ENCODE peak calls at places on chromosomes 13 and 19, in eight cellular contexts. One of them, this sample, is unnamed.

GRCh38 chr13:58573742-58574141 is 942.2 kb downstream of the PCDH17 start:
- DNase-seq in fibroblast of lung: no peak
- DNase-seq in mucosa of descending colon: no peak
- DNase-seq in mesendoderm: no peak
- DNase-seq in mesenchymal stem cell: no peak
- DNase-seq in WERI-Rb-1: no peak
- DNase-seq in CD8-positive, alpha-beta T cell: no peak
- DNase-seq in thoracic aorta: no peak
- DNase-seq in this sample: no peak

GRCh38 chr19:33419763-33420080 is 46.2 kb downstream of the CEBPG start:
- DNase-seq in fibroblast of lung: no peak
- DNase-seq in mucosa of descending colon: no peak
- DNase-seq in mesendoderm: peak; percentile 72
- DNase-seq in mesenchymal stem cell: no peak
- DNase-seq in WERI-Rb-1: peak; percentile 29
- DNase-seq in CD8-positive, alpha-beta T cell: no peak
- DNase-seq in thoracic aorta: no peak
- DNase-seq in this sample: peak; percentile 98

GRCh38 chr19:12350185-12350889 is 15.1 kb downstream of the ZNF442 start:
- DNase-seq in fibroblast of lung: no peak
- DNase-seq in mucosa of descending colon: no peak
- DNase-seq in mesendoderm: no peak
- DNase-seq in mesenchymal stem cell: no peak
- DNase-seq in WERI-Rb-1: no peak
- DNase-seq in CD8-positive, alpha-beta T cell: no peak
- DNase-seq in thoracic aorta: no peak
- DNase-seq in this sample: no peak

GRCh38 chr19:10888421-10888866 is 17.1 kb downstream of the CARM1 start:
- DNase-seq in fibroblast of lung: no peak
- DNase-seq in mucosa of descending colon: no peak
- DNase-seq in mesendoderm: peak; percentile 76
- DNase-seq in mesenchymal stem cell: no peak
- DNase-seq in WERI-Rb-1: peak; percentile 96
- DNase-seq in CD8-positive, alpha-beta T cell: no peak
- DNase-seq in thoracic aorta: no peak
- DNase-seq in this sample: peak; percentile 89

GRCh38 chr13:23754506-23754905 is 134.7 kb downstream of the MIPEP start:
- DNase-seq in fibroblast of lung: no peak
- DNase-seq in mucosa of descending colon: no peak
- DNase-seq in mesendoderm: no peak
- DNase-seq in mesenchymal stem cell: no peak
- DNase-seq in WERI-Rb-1: no peak
- DNase-seq in CD8-positive, alpha-beta T cell: peak; percentile 18
- DNase-seq in thoracic aorta: no peak
- DNase-seq in this sample: no peak

GRCh38 chr13:62931901-62932883 is 1516.5 kb upstream of the PCDH20 start:
- DNase-seq in fibroblast of lung: peak; percentile 1
- DNase-seq in mucosa of descending colon: no peak
- DNase-seq in mesendoderm: no peak
- DNase-seq in mesenchymal stem cell: peak; percentile 66
- DNase-seq in WERI-Rb-1: no peak
- DNase-seq in CD8-positive, alpha-beta T cell: no peak
- DNase-seq in thoracic aorta: no peak
- DNase-seq in this sample: no peak

GRCh38 chr13:109787135-109787954 is 962 bp upstream of the IRS2 start:
- DNase-seq in fibroblast of lung: peak; percentile 48
- DNase-seq in mucosa of descending colon: peak; percentile 64
- DNase-seq in mesendoderm: peak; percentile 78
- DNase-seq in mesenchymal stem cell: peak; percentile 63
- DNase-seq in WERI-Rb-1: peak; percentile 69
- DNase-seq in CD8-positive, alpha-beta T cell: peak; percentile 40
- DNase-seq in thoracic aorta: no peak
- DNase-seq in this sample: peak; percentile 81

GRCh38 chr19:16325671-16326400 is 1.2 kb downstream of the KLF2 start:
- DNase-seq in fibroblast of lung: peak; percentile 33
- DNase-seq in mucosa of descending colon: peak; percentile 48
- DNase-seq in mesendoderm: peak; percentile 75
- DNase-seq in mesenchymal stem cell: no peak
- DNase-seq in WERI-Rb-1: peak; percentile 86
- DNase-seq in CD8-positive, alpha-beta T cell: peak; percentile 71
- DNase-seq in thoracic aorta: no peak
- DNase-seq in this sample: peak; percentile 92

GRCh38 chr13:19782049-19782726 is 557 bp downstream of the PSPC1 start:
- DNase-seq in fibroblast of lung: peak; percentile 59
- DNase-seq in mucosa of descending colon: peak; percentile 79
- DNase-seq in mesendoderm: peak; percentile 51
- DNase-seq in mesenchymal stem cell: peak; percentile 70
- DNase-seq in WERI-Rb-1: peak; percentile 34
- DNase-seq in CD8-positive, alpha-beta T cell: peak; percentile 60
- DNase-seq in thoracic aorta: peak; percentile 9
- DNase-seq in this sample: peak; percentile 66

GRCh38 chr19:38869836-38870607 is 8.1 kb downstream of the RINL start:
- DNase-seq in fibroblast of lung: peak; percentile 46
- DNase-seq in mucosa of descending colon: peak; percentile 93
- DNase-seq in mesendoderm: peak; percentile 90
- DNase-seq in mesenchymal stem cell: peak; percentile 65
- DNase-seq in WERI-Rb-1: no peak
- DNase-seq in CD8-positive, alpha-beta T cell: peak; percentile 92
- DNase-seq in thoracic aorta: no peak
- DNase-seq in this sample: peak; percentile 94

GRCh38 chr13:94464771-94465170 is 14.7 kb downstream of the DCT start:
- DNase-seq in fibroblast of lung: peak; percentile 8
- DNase-seq in mucosa of descending colon: no peak
- DNase-seq in mesendoderm: peak; percentile 32
- DNase-seq in mesenchymal stem cell: no peak
- DNase-seq in WERI-Rb-1: no peak
- DNase-seq in CD8-positive, alpha-beta T cell: no peak
- DNase-seq in thoracic aorta: no peak
- DNase-seq in this sample: no peak

GRCh38 chr19:45094707-45095106 is 1.7 kb downstream of the PPP1R37 start:
- DNase-seq in fibroblast of lung: no peak
- DNase-seq in mucosa of descending colon: no peak
- DNase-seq in mesendoderm: no peak
- DNase-seq in mesenchymal stem cell: no peak
- DNase-seq in WERI-Rb-1: no peak
- DNase-seq in CD8-positive, alpha-beta T cell: no peak
- DNase-seq in thoracic aorta: no peak
- DNase-seq in this sample: no peak
- H3K4me3 ChIP-seq in fibroblast of lung: peak overlapping the region; percentile 94
- H3K4me3 ChIP-seq in mucosa of descending colon: no peak overlapping the region
- H3K4me3 ChIP-seq in mesendoderm: no peak overlapping the region
- H3K4me3 ChIP-seq in mesenchymal stem cell: no peak overlapping the region
- H3K4me3 ChIP-seq in WERI-Rb-1: no peak overlapping the region
- H3K4me3 ChIP-seq in CD8-positive, alpha-beta T cell: no peak overlapping the region
- H3K4me3 ChIP-seq in thoracic aorta: peak overlapping the region; percentile 94
- H3K4me3 ChIP-seq in this sample: no peak overlapping the region

DNA sequence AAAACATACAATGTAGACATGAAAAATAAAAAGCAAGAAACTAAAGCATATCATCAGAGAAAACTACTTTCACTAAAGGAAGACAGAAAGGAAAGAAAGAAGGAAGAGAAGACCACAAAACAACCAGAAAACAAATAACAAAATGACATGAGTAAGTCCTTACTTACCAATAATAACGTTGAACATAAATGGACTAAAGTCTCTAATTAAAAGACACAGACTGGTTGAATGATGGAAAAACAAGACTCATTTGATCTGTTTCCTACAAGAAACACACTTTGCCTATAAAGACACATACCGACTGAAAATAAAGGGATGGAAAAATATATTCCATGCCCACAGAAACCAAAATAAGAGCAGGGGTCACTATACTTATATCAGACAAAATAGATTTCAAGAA is 46.0 kb downstream of the RB1 start:
- DNase-seq in fibroblast of lung: no peak
- DNase-seq in mucosa of descending colon: no peak
- DNase-seq in mesendoderm: no peak
- DNase-seq in mesenchymal stem cell: no peak
- DNase-seq in WERI-Rb-1: no peak
- DNase-seq in CD8-positive, alpha-beta T cell: no peak
- DNase-seq in thoracic aorta: no peak
- DNase-seq in this sample: no peak
- H3K36me3 ChIP-seq in fibroblast of lung: no peaks in the 10 kb centered on the region
- H3K36me3 ChIP-seq in mucosa of descending colon: no peaks in the 10 kb centered on the region
- H3K36me3 ChIP-seq in mesendoderm: no peaks in the 10 kb centered on the region
- H3K36me3 ChIP-seq in mesenchymal stem cell: no peaks in the 10 kb centered on the region
- H3K36me3 ChIP-seq in WERI-Rb-1: no peaks in the 10 kb centered on the region
- H3K36me3 ChIP-seq in CD8-positive, alpha-beta T cell: no peaks in the 10 kb centered on the region
- H3K36me3 ChIP-seq in thoracic aorta: peaks cover 4% of the 10 kb centered on the region
- H3K36me3 ChIP-seq in this sample: no peaks in the 10 kb centered on the region

GRCh38 chr19:14545716-14546082 is 16.3 kb downstream of the TECR start:
- DNase-seq in fibroblast of lung: no peak
- DNase-seq in mucosa of descending colon: no peak
- DNase-seq in mesendoderm: no peak
- DNase-seq in mesenchymal stem cell: no peak
- DNase-seq in WERI-Rb-1: no peak
- DNase-seq in CD8-positive, alpha-beta T cell: no peak
- DNase-seq in thoracic aorta: no peak
- DNase-seq in this sample: no peak
- H3K4me3 ChIP-seq in fibroblast of lung: no peak overlapping the region
- H3K4me3 ChIP-seq in mucosa of descending colon: no peak overlapping the region
- H3K4me3 ChIP-seq in mesendoderm: no peak overlapping the region
- H3K4me3 ChIP-seq in mesenchymal stem cell: no peak overlapping the region
- H3K4me3 ChIP-seq in WERI-Rb-1: no peak overlapping the region
- H3K4me3 ChIP-seq in CD8-positive, alpha-beta T cell: no peak overlapping the region
- H3K4me3 ChIP-seq in thoracic aorta: no peak overlapping the region
- H3K4me3 ChIP-seq in this sample: no peak overlapping the region

DNA sequence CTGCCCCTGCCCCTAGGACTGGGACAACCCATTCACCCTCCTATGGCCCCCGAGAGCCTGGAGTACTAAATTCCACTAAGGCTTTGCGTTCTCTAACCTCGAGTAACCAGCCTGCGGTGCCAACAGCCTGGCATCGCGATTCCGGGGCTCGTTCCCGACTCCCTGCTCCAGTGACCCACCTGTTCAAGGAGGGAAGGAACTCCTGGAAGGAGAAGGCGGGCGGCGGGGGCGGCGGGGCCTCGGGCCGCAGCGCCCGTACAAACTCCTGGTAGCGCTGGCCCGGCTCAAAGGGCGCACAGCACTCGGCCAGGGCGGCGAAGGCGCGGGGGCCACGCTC is 6.3 kb downstream of the GMIP start:
- DNase-seq in fibroblast of lung: no peak
- DNase-seq in mucosa of descending colon: no peak
- DNase-seq in mesendoderm: no peak
- DNase-seq in mesenchymal stem cell: no peak
- DNase-seq in WERI-Rb-1: no peak
- DNase-seq in CD8-positive, alpha-beta T cell: no peak
- DNase-seq in thoracic aorta: no peak
- DNase-seq in this sample: no peak
- H3K36me3 ChIP-seq in fibroblast of lung: peaks cover 14% of the 10 kb centered on the region
- H3K36me3 ChIP-seq in mucosa of descending colon: no peaks in the 10 kb centered on the region
- H3K36me3 ChIP-seq in mesendoderm: peaks cover 3% of the 10 kb centered on the region
- H3K36me3 ChIP-seq in mesenchymal stem cell: peaks cover 74% of the 10 kb centered on the region
- H3K36me3 ChIP-seq in WERI-Rb-1: peaks cover 6% of the 10 kb centered on the region
- H3K36me3 ChIP-seq in CD8-positive, alpha-beta T cell: peaks cover 50% of the 10 kb centered on the region
- H3K36me3 ChIP-seq in thoracic aorta: peaks cover 21% of the 10 kb centered on the region
- H3K36me3 ChIP-seq in this sample: peaks cover 12% of the 10 kb centered on the region

DNA sequence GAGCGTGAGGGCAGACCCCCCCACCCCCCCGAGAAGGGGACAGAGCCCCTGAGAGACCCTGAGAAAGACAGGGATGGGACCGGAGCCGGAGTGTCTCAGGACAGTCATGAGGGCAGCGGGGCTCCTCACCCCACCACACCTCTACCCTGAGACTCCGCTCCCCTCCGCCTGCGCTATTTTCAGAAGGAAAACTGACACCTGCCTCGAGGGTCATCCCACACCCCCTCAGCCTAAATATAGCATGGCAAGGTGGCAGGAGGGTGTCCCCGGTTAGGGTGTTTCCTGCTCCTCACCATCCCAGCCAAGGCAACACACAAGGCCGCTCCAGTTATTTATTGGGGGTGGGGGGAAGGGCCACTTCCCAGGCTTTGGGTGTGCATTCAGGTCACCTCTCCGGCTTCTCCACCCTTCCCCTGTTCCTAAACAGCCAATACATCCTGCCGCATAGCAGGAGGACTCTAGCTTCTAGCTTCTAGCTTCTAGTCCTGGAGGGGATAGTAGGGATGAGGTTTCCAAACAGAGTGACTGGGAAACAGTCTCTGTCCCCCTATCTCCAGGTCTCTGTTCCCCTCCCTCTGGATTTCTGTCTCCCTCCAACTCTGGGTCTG is 1.4 kb upstream of the NTF4 start:
- DNase-seq in fibroblast of lung: no peak
- DNase-seq in mucosa of descending colon: no peak
- DNase-seq in mesendoderm: peak; percentile 38
- DNase-seq in mesenchymal stem cell: no peak
- DNase-seq in WERI-Rb-1: no peak
- DNase-seq in CD8-positive, alpha-beta T cell: no peak
- DNase-seq in thoracic aorta: no peak
- DNase-seq in this sample: peak; percentile 68
- H3K4me3 ChIP-seq in fibroblast of lung: no peak overlapping the region
- H3K4me3 ChIP-seq in mucosa of descending colon: no peak overlapping the region
- H3K4me3 ChIP-seq in mesendoderm: no peak overlapping the region
- H3K4me3 ChIP-seq in mesenchymal stem cell: no peak overlapping the region
- H3K4me3 ChIP-seq in WERI-Rb-1: no peak overlapping the region
- H3K4me3 ChIP-seq in CD8-positive, alpha-beta T cell: no peak overlapping the region
- H3K4me3 ChIP-seq in thoracic aorta: no peak overlapping the region
- H3K4me3 ChIP-seq in this sample: no peak overlapping the region

This sample was measured in H7.